ENCODE peak calls at places on chromosomes 13 and 19, in six cellular contexts. K is CD4-positive, alpha-beta T cell; C is mucosa of descending colon; P is omental fat pad; J is CD8-positive, alpha-beta T cell; V is upper lobe of left lung. A is an unnamed sample.

GRCh38 chr13:40271931-40272775 is 394.3 kb downstream of the FOXO1 start:
- ATAC-seq in K (no peak), C (peak), P (peak), J (no peak), V (peak), A (peak)

GRCh38 chr13:74230984-74231443 is 96.8 kb upstream of the KLF12 start:
- ATAC-seq in K (peak), C (peak), P (no peak), J (peak), V (no peak), A (no peak)

GRCh38 chr19:45010306-45010705 is 9.0 kb downstream of the RELB start:
- ATAC-seq in K (peak), C (no peak), P (no peak), J (no peak), V (no peak), A (no peak)

GRCh38 chr13:45879666-45880065 is 28.1 kb upstream of the SIAH3 start:
- ATAC-seq in K (no peak), C (peak), P (no peak), J (no peak), V (no peak), A (no peak)

GRCh38 chr19:13803038-13803437 is 7.8 kb downstream of the ZSWIM4 start:
- ATAC-seq in K (no peak), C (peak), P (no peak), J (no peak), V (peak), A (no peak)

GRCh38 chr19:16208064-16208759 is 10.5 kb downstream of the AP1M1 start:
- ATAC-seq in K (no peak), C (no peak), P (no peak), J (peak), V (no peak), A (no peak)

GRCh38 chr13:73168226-73168992 is 109.6 kb downstream of the KLF5 start:
- ATAC-seq in K (no peak), C (peak), P (no peak), J (no peak), V (no peak), A (no peak)

GRCh38 chr13:33262997-33263396 is 22.6 kb downstream of the STARD13 start:
- ATAC-seq in K (no peak), C (no peak), P (no peak), J (no peak), V (peak), A (no peak)

GRCh38 chr13:39602277-39602613 is 748 bp downstream of the LHFPL6 start:
- ATAC-seq in K (no peak), C (no peak), P (no peak), J (no peak), V (no peak), A (no peak)

GRCh38 chr13:41111454-41111853 is 21.1 kb downstream of the KBTBD6 start:
- ATAC-seq in K (no peak), C (no peak), P (no peak), J (no peak), V (no peak), A (no peak)

GRCh38 chr13:43374621-43375020 is 351.2 kb downstream of the DNAJC15 start:
- ATAC-seq in K (no peak), C (peak), P (no peak), J (no peak), V (peak), A (no peak)

GRCh38 chr13:36912983-36913382 is 7.1 kb downstream of the SMAD9 start:
- ATAC-seq in K (no peak), C (no peak), P (no peak), J (no peak), V (no peak), A (no peak)

GRCh38 chr13:30453727-30454126 is 12.0 kb downstream of the HMGB1 start:
- ATAC-seq in K (no peak), C (peak), P (no peak), J (no peak), V (no peak), A (no peak)

GRCh38 chr13:30906411-30906990 is 430 bp downstream of the MEDAG start:
- ATAC-seq in K (no peak), C (peak), P (peak), J (no peak), V (peak), A (peak)

GRCh38 chr19:4360641-4361151 is 17.3 kb downstream of the MPND start:
- ATAC-seq in K (no peak), C (no peak), P (no peak), J (no peak), V (no peak), A (peak)

GRCh38 chr13:44281252-44282000 is 92.2 kb upstream of the SERP2 start:
- ATAC-seq in K (no peak), C (peak), P (no peak), J (no peak), V (no peak), A (no peak)

GRCh38 chr19:18297308-18297707 is 15.9 kb upstream of the JUND start:
- ATAC-seq in K (no peak), C (no peak), P (no peak), J (no peak), V (no peak), A (no peak)

GRCh38 chr13:94711561-94712286 is 621 bp downstream of the SOX21 start:
- ATAC-seq in K (no peak), C (peak), P (no peak), J (no peak), V (peak), A (peak)

GRCh38 chr13:49213997-49214916 is 5.9 kb upstream of the MLNR start:
- ATAC-seq in K (no peak), C (peak), P (no peak), J (no peak), V (no peak), A (peak)

GRCh38 chr13:109180905-109181425 is 551.6 kb downstream of the MYO16 start:
- ATAC-seq in K (no peak), C (no peak), P (no peak), J (no peak), V (no peak), A (no peak)

GRCh38 chr19:54493967-54494585 is 8.6 kb upstream of the LAIR2 start:
- ATAC-seq in K (no peak), C (no peak), P (no peak), J (no peak), V (no peak), A (no peak)

GRCh38 chr19:7247160-7247559 is 47.1 kb downstream of the INSR start:
- ATAC-seq in K (no peak), C (peak), P (no peak), J (no peak), V (no peak), A (no peak)

GRCh38 chr13:24270639-24271131 is 38.7 kb upstream of the C1QTNF9 start:
- ATAC-seq in K (peak), C (peak), P (peak), J (peak), V (peak), A (peak)

GRCh38 chr13:76879211-76879875 is 6.9 kb downstream of the KCTD12 start:
- ATAC-seq in K (peak), C (peak), P (peak), J (peak), V (peak), A (peak)

GRCh38 chr19:4432918-4433506 is 24.6 kb downstream of the UBXN6 start:
- ATAC-seq in K (no peak), C (no peak), P (no peak), J (no peak), V (no peak), A (no peak)

GRCh38 chr13:110525328-110526319 is 35.9 kb downstream of the RAB20 start:
- ATAC-seq in K (peak), C (peak), P (no peak), J (peak), V (peak), A (no peak)

GRCh38 chr13:41019027-41019487 is at the start of gene ELF1:
- ATAC-seq in K (peak), C (peak), P (peak), J (peak), V (peak), A (peak)

GRCh38 chr19:35143231-35143715 is at the start of gene FXYD7:
- ATAC-seq in K (no peak), C (no peak), P (no peak), J (no peak), V (no peak), A (no peak)
- TF ChIP-seq CTCF in K (peak), C (no peak), P (no peak), J (peak), V (no peak), A (no peak)

DNA sequence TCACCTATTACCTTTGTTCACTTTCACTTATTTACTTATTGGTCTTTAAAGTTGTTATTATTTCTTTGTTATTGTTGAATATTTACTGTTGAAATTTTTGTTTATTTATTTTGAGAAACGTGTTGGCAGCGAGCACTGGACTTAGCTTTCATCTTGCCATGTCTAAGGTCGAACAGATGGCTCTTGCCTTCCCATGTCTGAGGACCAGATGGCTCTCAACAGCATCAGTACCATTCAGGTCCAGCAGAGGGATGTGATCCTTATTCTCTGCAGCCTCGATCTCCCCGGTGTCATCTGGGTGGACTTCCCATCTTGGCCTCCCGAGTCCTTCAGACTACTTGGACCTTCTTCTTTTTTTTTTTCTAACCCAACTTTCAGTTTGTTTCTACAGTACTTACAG is 1437.6 kb downstream of the UQCRFS1 start:
- ATAC-seq in K (no peak), C (no peak), P (no peak), J (no peak), V (no peak), A (no peak)
- TF ChIP-seq CTCF in K (no peak), C (no peak), P (no peak), J (no peak), V (no peak), A (no peak)

GRCh38 chr19:33978286-33978685 is 181.6 kb downstream of the KCTD15 start:
- ATAC-seq in K (no peak), C (no peak), P (no peak), J (no peak), V (no peak), A (no peak)

GRCh38 chr19:33988601-33989000 is 183.7 kb upstream of the LSM14A start:
- ATAC-seq in K (no peak), C (no peak), P (no peak), J (no peak), V (no peak), A (no peak)

GRCh38 chr19:33982706-33983105 is 186.0 kb downstream of the KCTD15 start:
- ATAC-seq in K (no peak), C (no peak), P (no peak), J (no peak), V (no peak), A (no peak)
- TF ChIP-seq CTCF in K (no peak), C (no peak), P (no peak), J (no peak), V (no peak), A (no peak)

GRCh38 chr13:53204598-53204997 is 176.0 kb downstream of the OLFM4 start:
- ATAC-seq in K (no peak), C (no peak), P (no peak), J (no peak), V (no peak), A (no peak)

GRCh38 chr13:53201454-53202225 is 173.0 kb downstream of the OLFM4 start:
- ATAC-seq in K (no peak), C (peak), P (no peak), J (no peak), V (peak), A (peak)

GRCh38 chr13:53200498-53201453 is 172.2 kb downstream of the OLFM4 start:
- ATAC-seq in K (no peak), C (peak), P (no peak), J (no peak), V (peak), A (peak)

GRCh38 chr13:53206455-53206854 is 177.8 kb downstream of the OLFM4 start:
- ATAC-seq in K (no peak), C (no peak), P (no peak), J (no peak), V (no peak), A (no peak)
- TF ChIP-seq CTCF in K (no peak), C (no peak), P (no peak), J (no peak), V (no peak), A (no peak)

A was measured in gastroesophageal sphincter.